ENCODE peak calls at places on chromosome 2, in nine cellular contexts. Q, F, V, Z, S, I, T, A and J are unnamed samples.

GRCh38 chr2:20425371-20425881 is 21.4 kb upstream of the RHOB start:
- DNase-seq in Q (no peak), F (no peak), V (no peak), Z (no peak), S (no peak), I (no peak), T (no peak), A (peak), J (no peak)

GRCh38 chr2:195824478-195824877 is 167.5 kb downstream of the SLC39A10 start:
- DNase-seq in Q (no peak), F (no peak), V (no peak), Z (no peak), S (no peak), I (no peak), T (no peak), A (no peak), J (peak)

GRCh38 chr2:230669386-230669935 is 43.2 kb upstream of the CAB39 start:
- DNase-seq in Q (no peak), F (no peak), V (no peak), Z (no peak), S (no peak), I (no peak), T (no peak), A (no peak), J (no peak)

GRCh38 chr2:1945837-1946236 is 201.5 kb upstream of the PXDN start:
- DNase-seq in Q (no peak), F (no peak), V (no peak), Z (no peak), S (no peak), I (no peak), T (no peak), A (no peak), J (no peak)

GRCh38 chr2:194854941-194855340 is 802.1 kb upstream of the SLC39A10 start:
- DNase-seq in Q (no peak), F (no peak), V (no peak), Z (no peak), S (no peak), I (no peak), T (no peak), A (no peak), J (no peak)

GRCh38 chr2:71552861-71553301 is 99.5 kb downstream of the DYSF start:
- DNase-seq in Q (no peak), F (no peak), V (no peak), Z (no peak), S (no peak), I (no peak), T (no peak), A (no peak), J (no peak)

GRCh38 chr2:225236769-225237323 is 162.7 kb upstream of the NYAP2 start:
- DNase-seq in Q (no peak), F (no peak), V (no peak), Z (no peak), S (no peak), I (no peak), T (no peak), A (no peak), J (no peak)

GRCh38 chr2:216819766-216820165 is 40.1 kb downstream of the TNP1 start:
- DNase-seq in Q (no peak), F (no peak), V (no peak), Z (no peak), S (no peak), I (no peak), T (no peak), A (no peak), J (no peak)

GRCh38 chr2:313991-314390 is 26.1 kb upstream of the ALKAL2 start:
- DNase-seq in Q (no peak), F (no peak), V (no peak), Z (no peak), S (no peak), I (no peak), T (no peak), A (no peak), J (peak)

GRCh38 chr2:12821656-12822055 is 104.9 kb downstream of the TRIB2 start:
- DNase-seq in Q (no peak), F (no peak), V (no peak), Z (no peak), S (no peak), I (no peak), T (no peak), A (no peak), J (no peak)

GRCh38 chr2:16280081-16280480 is 339.7 kb downstream of the MYCN start:
- DNase-seq in Q (no peak), F (no peak), V (no peak), Z (no peak), S (no peak), I (no peak), T (no peak), A (no peak), J (peak)

GRCh38 chr2:233430091-233430490 is 75.8 kb downstream of the DGKD start:
- DNase-seq in Q (no peak), F (no peak), V (no peak), Z (no peak), S (no peak), I (no peak), T (peak), A (no peak), J (no peak)

GRCh38 chr2:219125886-219126270 is 34.7 kb downstream of the NHEJ1 start:
- DNase-seq in Q (no peak), F (no peak), V (no peak), Z (no peak), S (no peak), I (no peak), T (no peak), A (no peak), J (no peak)

GRCh38 chr2:66869076-66869475 is 434.2 kb downstream of the MEIS1 start:
- DNase-seq in Q (no peak), F (no peak), V (no peak), Z (no peak), S (no peak), I (no peak), T (no peak), A (no peak), J (no peak)

GRCh38 chr2:137942785-137943034 is 21.6 kb upstream of the HNMT start:
- DNase-seq in Q (no peak), F (peak), V (no peak), Z (no peak), S (no peak), I (no peak), T (peak), A (no peak), J (no peak)

GRCh38 chr2:234827096-234827860 is 124.5 kb upstream of the SH3BP4 start:
- DNase-seq in Q (no peak), F (no peak), V (no peak), Z (no peak), S (no peak), I (no peak), T (no peak), A (no peak), J (no peak)

GRCh38 chr2:229800997-229801754 is 86.8 kb upstream of the DNER start:
- DNase-seq in Q (peak), F (peak), V (peak), Z (peak), S (peak), I (peak), T (peak), A (peak), J (no peak)

GRCh38 chr2:20040489-20041172 is 10.8 kb downstream of the LAPTM4A start:
- DNase-seq in Q (no peak), F (no peak), V (no peak), Z (no peak), S (no peak), I (no peak), T (no peak), A (no peak), J (no peak)

GRCh38 chr2:199410130-199410529 is 47.6 kb downstream of the SATB2 start:
- DNase-seq in Q (no peak), F (no peak), V (no peak), Z (no peak), S (no peak), I (no peak), T (no peak), A (no peak), J (no peak)

GRCh38 chr2:33033524-33034150 is 86.9 kb downstream of the LTBP1 start:
- DNase-seq in Q (no peak), F (no peak), V (no peak), Z (no peak), S (no peak), I (no peak), T (peak), A (no peak), J (no peak)

GRCh38 chr2:1420746-1421480 is 7.7 kb downstream of the TPO start:
- DNase-seq in Q (no peak), F (no peak), V (no peak), Z (no peak), S (no peak), I (no peak), T (no peak), A (no peak), J (no peak)

GRCh38 chr2:101223814-101224231 is 28.9 kb upstream of the CNOT11 start:
- DNase-seq in Q (no peak), F (no peak), V (no peak), Z (no peak), S (no peak), I (no peak), T (no peak), A (no peak), J (no peak)

GRCh38 chr2:19955544-19956422 is 34.1 kb downstream of the WDR35 start:
- DNase-seq in Q (peak), F (peak), V (peak), Z (peak), S (peak), I (peak), T (peak), A (peak), J (no peak)

GRCh38 chr2:20179755-20180594 is 45.0 kb downstream of the SDC1 start:
- DNase-seq in Q (peak), F (peak), V (peak), Z (no peak), S (peak), I (no peak), T (peak), A (no peak), J (no peak)

GRCh38 chr2:64668542-64668941 is 14.8 kb upstream of the SERTAD2 start:
- DNase-seq in Q (no peak), F (no peak), V (no peak), Z (no peak), S (no peak), I (no peak), T (no peak), A (no peak), J (no peak)

GRCh38 chr2:157261199-157261782 is 3.8 kb downstream of the GALNT5 start:
- DNase-seq in Q (no peak), F (no peak), V (peak), Z (no peak), S (no peak), I (no peak), T (peak), A (no peak), J (no peak)

GRCh38 chr2:211631503-211631902 is 907.1 kb downstream of the ERBB4 start:
- DNase-seq in Q (no peak), F (no peak), V (no peak), Z (no peak), S (no peak), I (no peak), T (no peak), A (no peak), J (no peak)

GRCh38 chr2:67663776-67664175 is 266.6 kb downstream of the ETAA1 start:
- DNase-seq in Q (no peak), F (no peak), V (no peak), Z (no peak), S (no peak), I (no peak), T (no peak), A (no peak), J (peak)

GRCh38 chr2:223829128-223829527 is 8.3 kb downstream of the AP1S3 start:
- DNase-seq in Q (no peak), F (no peak), V (no peak), Z (no peak), S (no peak), I (no peak), T (no peak), A (no peak), J (no peak)

DNA sequence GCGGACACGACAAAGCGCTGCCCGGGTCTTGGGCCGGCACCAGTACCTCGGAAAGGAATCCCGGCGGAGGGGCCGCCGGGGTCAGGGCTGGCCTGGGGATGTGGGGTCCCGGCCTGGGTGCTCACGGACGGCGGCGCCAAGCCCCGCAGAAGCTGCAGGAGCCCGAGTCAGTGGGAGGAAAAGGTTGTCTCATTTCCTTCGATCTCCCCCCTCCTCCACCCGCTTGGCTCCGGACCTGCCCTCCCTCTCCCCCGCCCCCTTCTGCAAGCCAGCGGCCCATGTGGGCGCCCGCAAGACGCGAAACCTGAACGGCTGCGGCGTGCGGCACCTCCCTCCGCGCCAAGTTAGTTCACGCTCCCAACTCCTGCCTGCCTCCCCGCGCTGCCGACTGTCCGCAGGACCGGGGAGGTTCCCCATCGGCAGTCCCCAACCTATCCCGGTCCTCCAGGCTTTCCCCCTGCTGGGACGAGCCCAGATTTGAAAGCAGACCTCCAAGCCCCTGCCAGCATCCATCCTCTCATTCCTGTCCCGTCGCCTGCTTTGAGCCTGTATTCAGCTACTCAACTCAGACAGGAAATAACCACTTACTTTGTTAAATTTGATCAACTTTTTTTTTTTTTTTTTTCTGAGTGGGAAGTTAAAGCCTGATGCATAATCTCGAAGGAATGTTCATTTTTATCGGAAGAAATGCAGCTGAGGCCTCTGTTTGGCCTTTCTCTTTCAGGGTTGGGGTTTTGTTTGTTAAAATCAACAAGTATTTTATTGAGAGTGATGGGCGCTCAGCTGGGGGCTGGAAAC is at the start of gene EVA1A:
- DNase-seq in Q (peak), F (peak), V (no peak), Z (peak), S (peak), I (peak), T (peak), A (no peak), J (peak)
- TF ChIP-seq POLR2A in Q (peak), F (peak), V (no peak), Z (no peak), S (peak), I (no peak), T (no peak), A (no peak), J (no peak)

DNA sequence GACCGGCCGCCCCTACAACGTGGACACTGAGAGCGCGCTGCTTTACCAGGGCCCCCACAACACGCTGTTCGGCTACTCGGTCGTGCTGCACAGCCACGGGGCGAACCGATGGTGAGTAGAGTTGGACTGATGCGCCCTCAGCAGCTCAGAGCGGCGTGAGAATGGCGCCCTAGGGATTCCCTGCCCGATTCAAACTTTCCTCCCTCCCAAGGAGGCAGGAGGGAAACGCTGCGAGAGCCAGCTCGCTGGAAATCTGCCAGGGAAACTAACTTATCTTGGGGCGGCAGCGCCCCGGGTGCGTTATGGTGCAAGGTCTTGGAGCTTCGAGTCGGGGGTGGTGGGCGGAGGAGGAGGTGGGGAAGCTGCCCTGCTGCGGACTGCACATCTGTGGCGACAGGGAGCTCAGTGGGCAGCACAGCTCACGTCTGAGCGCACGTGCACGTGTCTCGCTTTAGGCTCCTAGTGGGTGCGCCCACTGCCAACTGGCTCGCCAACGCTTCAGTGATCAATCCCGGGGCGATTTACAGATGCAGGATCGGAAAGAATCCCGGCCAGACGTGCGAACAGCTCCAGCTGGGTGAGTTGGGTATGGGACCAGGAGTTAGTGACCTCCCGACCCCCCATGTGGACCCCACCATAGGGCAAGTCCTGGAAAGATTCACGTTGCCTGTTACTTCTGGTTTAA is 697 bp downstream of the ITGA4 start:
- DNase-seq in Q (peak), F (no peak), V (peak), Z (peak), S (peak), I (peak), T (no peak), A (peak), J (no peak)
- TF ChIP-seq POLR2A in Q (no peak), F (no peak), V (no peak), Z (no peak), S (no peak), I (no peak), T (no peak), A (no peak), J (no peak)

GRCh38 chr2:37711308-37711731 is 39.9 kb upstream of the CDC42EP3 start:
- DNase-seq in Q (no peak), F (no peak), V (no peak), Z (no peak), S (no peak), I (no peak), T (peak), A (no peak), J (no peak)
- TF ChIP-seq POLR2A in Q (no peak), F (no peak), V (no peak), Z (no peak), S (no peak), I (no peak), T (no peak), A (no peak), J (no peak)

DNA sequence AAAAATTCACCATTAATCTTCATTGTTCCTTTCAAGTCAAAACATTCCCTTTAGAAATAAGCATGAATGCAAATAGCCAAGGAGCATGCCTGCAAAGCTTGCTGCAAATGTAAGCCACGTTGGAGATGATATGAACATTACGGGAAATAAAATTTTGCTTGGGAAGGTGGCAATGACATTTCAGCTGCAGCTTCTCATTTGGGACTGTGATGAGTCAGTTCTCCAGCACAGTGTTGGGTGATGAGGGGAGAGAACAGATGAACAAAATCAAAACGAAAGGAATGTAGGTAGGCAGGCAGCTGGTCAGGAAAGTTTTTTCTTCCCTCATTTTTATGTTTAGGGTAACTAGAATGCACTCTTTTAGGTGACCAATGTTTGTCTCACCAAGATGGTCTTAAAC is 65.3 kb upstream of the CHRNA1 start:
- DNase-seq in Q (no peak), F (no peak), V (no peak), Z (no peak), S (no peak), I (no peak), T (no peak), A (no peak), J (no peak)
- TF ChIP-seq POLR2A in Q (no peak), F (no peak), V (no peak), Z (no peak), S (no peak), I (no peak), T (no peak), A (no peak), J (no peak)

DNA sequence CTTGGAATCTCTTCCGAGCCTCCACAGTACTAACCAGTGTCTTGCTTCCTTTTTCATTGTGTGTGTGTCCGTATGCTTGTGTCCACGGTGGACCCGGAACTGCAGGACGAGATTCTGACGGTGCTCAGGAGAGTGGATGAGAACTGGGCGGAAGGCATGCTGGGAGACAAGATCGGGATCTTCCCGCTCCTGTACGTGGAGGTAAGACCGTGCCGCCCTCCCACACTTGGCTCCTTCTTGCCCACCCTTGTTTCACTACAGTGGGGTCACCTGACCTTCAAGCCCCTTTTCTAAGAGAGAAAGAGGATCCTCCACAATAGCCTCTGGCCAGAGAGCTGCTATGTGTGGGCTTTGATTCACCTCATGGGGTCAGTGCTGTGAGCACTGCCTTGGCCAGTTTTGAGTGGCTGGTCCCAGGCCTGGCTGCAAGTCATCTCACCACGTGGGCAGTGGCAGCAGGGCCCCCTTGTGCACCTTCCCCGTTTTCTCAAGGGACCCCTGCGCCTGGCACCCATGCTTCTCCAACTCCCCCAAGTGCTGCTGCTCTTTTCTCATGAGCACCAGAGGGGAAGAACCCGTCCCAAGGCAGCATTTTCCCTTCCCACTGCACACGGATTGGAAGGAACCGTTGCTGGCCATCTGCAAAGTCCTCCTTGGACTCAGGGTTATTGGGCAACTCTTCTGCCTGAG is 242.1 kb downstream of the SEPTIN10 start:
- DNase-seq in Q (no peak), F (no peak), V (peak), Z (peak), S (no peak), I (peak), T (no peak), A (no peak), J (no peak)
- TF ChIP-seq POLR2A in Q (no peak), F (no peak), V (no peak), Z (no peak), S (no peak), I (no peak), T (no peak), A (no peak), J (no peak)

DNA sequence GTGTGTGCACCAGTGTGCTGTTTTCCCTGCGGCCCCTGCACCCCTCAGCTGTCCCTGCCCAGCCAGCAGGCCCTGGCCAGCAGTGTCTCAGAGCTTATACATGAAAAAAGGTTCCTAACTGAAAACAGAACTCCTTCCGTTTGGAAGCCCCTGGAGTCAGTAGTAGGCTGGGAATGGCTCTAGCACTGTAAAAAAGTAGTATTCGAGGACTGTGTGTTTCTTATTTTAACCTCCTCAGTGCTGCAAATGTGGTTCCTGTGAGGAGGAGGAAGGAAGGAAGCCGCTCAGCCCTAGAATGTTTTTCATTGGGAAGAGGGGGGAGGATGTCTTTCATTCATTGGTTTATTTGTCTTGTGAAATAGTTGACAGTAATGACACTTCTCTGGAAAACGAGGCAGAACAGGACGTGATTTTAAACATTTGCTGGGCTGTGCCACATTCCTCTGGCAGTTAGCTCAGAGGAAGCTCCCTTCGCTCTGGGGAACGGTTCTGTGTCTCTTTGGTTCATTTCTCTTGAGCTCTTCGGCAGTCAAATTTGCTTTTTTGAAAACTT is 103.5 kb downstream of the SPTBN1 start:
- DNase-seq in Q (no peak), F (peak), V (no peak), Z (no peak), S (no peak), I (no peak), T (peak), A (peak), J (no peak)
- TF ChIP-seq POLR2A in Q (peak), F (peak), V (no peak), Z (peak), S (peak), I (no peak), T (no peak), A (peak), J (no peak)